ENCODE peak calls at places on chromosomes 11 and 22, in four cellular contexts. R, C, W and F are unnamed samples.

GRCh38 chr22:30694171-30694637 is 470 bp upstream of the OSBP2 start:
- DNase-seq in R (peak), C (peak), W (peak), F (peak)

GRCh38 chr22:49570032-49570848 is 257.4 kb downstream of the BRD1 start:
- DNase-seq in R (peak), C (no peak), W (no peak), F (peak)

GRCh38 chr11:76616676-76617552 is 53.6 kb downstream of the LRRC32 start:
- DNase-seq in R (no peak), C (no peak), W (no peak), F (no peak)

GRCh38 chr11:1195690-1196515 is 27.0 kb upstream of the MUC5B start:
- DNase-seq in R (peak), C (no peak), W (no peak), F (peak)

GRCh38 chr11:31640611-31641010 is 131.0 kb downstream of the ELP4 start:
- DNase-seq in R (no peak), C (no peak), W (no peak), F (no peak)

GRCh38 chr11:61551630-61552029 is 29.2 kb downstream of the SYT7 start:
- DNase-seq in R (no peak), C (peak), W (peak), F (no peak)

GRCh38 chr11:78040691-78041379 is 17.8 kb upstream of the KCTD14 start:
- DNase-seq in R (no peak), C (no peak), W (no peak), F (no peak)

GRCh38 chr11:107044503-107044902 is 26.2 kb upstream of the GUCY1A2 start:
- DNase-seq in R (no peak), C (no peak), W (no peak), F (no peak)

GRCh38 chr22:42760806-42761565 is 40.3 kb upstream of the A4GALT start:
- DNase-seq in R (no peak), C (no peak), W (no peak), F (no peak)

GRCh38 chr11:61028135-61028729 is 56.8 kb downstream of the CD6 start:
- DNase-seq in R (no peak), C (no peak), W (no peak), F (no peak)

GRCh38 chr22:47552541-47553205 is 790.2 kb downstream of the TBC1D22A start:
- DNase-seq in R (no peak), C (no peak), W (no peak), F (no peak)

DNA sequence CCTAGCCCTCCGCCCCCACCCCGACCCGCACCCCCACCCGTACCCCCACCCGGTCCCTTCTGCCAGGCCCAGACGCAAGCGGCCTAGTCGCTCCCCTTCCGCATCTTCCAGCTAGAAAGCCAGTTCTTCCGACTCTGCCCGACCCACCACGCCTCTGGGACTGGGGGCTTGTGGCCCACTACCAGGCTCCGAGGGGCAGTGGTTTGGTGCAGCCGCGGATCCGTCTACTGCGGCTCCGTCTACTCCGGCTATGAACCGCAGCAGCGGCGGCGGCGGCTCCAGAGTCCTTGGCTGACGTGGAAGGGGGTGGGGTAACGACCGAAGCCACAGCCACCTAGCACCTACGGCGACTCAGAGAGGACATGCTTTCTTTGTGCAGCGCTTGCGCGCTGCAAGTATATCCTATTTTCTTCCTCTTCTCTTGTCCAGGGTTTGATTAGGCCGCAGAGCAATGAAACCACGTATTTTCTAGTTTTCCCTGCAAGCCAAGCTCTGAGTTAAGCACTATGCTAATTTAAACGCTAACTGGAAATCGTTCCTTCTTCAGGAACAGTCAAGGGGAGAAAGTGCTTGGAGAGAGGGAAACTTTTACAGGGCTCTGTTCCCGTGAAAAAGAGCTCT is at the start of gene COPB1:
- DNase-seq in R (peak), C (peak), W (peak), F (peak)
- TF ChIP-seq POLR2A in R (peak), C (peak), W (no peak), F (peak)

GRCh38 chr22:41619979-41620645 is 731 bp downstream of the DESI1 start:
- DNase-seq in R (peak), C (no peak), W (peak), F (peak)

GRCh38 chr22:41625577-41625976 is 4.5 kb downstream of the XRCC6 start:
- DNase-seq in R (no peak), C (no peak), W (no peak), F (no peak)

GRCh38 chr22:41620646-41621098 is at the start of gene DESI1:
- DNase-seq in R (no peak), C (no peak), W (no peak), F (no peak)

GRCh38 chr22:41621911-41622179 is 750 bp downstream of the XRCC6 start:
- DNase-seq in R (no peak), C (no peak), W (no peak), F (no peak)

GRCh38 chr22:41621099-41621910 is at the start of gene XRCC6:
- DNase-seq in R (peak), C (peak), W (peak), F (peak)
- TF ChIP-seq POLR2A in R (peak), C (peak), W (peak), F (peak)

DNA sequence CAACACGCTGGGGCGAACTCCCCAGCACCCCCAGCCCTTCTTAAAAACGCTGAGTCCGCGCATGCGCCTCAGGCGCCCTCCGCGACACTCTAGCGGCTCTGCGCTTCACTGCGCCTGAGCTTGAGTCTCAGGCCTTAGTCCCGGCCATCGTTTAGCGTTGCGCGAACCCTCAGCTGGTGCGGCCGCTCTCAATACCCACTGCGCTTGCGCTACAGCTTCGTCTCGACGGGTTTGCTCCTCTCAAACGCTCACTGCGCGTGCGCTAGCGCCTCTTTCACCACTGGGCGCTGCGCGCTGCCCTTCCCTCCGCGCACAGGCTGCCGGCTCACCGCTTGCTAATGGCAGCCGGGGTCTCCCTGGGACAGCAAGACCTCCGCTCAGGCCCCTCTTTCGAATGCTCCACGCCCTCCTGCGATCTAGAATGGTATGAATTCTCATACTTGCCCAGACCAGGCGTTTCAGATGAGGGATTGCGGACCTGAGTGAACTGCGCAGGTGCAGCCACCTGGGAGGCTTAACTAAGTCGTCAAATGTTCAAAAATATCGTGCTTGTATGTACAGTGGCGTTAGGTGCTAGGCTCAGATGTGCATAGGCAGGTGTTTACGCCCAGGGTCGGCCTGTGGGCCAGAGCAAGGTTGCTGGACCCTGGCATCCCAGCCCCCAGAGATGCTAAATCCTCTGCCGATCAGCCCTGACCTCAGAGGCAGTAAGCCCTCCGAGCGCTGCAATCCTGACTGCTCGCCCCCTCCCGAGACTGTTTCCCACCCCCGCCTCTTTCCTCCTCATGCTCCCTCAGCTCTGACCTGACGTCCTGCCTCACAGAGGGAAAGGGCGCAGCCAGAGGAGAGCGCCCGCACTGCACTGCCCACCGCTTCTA is at the start of gene SLC2A11:
- DNase-seq in R (peak), C (peak), W (peak), F (peak)
- TF ChIP-seq POLR2A in R (peak), C (no peak), W (peak), F (peak)

DNA sequence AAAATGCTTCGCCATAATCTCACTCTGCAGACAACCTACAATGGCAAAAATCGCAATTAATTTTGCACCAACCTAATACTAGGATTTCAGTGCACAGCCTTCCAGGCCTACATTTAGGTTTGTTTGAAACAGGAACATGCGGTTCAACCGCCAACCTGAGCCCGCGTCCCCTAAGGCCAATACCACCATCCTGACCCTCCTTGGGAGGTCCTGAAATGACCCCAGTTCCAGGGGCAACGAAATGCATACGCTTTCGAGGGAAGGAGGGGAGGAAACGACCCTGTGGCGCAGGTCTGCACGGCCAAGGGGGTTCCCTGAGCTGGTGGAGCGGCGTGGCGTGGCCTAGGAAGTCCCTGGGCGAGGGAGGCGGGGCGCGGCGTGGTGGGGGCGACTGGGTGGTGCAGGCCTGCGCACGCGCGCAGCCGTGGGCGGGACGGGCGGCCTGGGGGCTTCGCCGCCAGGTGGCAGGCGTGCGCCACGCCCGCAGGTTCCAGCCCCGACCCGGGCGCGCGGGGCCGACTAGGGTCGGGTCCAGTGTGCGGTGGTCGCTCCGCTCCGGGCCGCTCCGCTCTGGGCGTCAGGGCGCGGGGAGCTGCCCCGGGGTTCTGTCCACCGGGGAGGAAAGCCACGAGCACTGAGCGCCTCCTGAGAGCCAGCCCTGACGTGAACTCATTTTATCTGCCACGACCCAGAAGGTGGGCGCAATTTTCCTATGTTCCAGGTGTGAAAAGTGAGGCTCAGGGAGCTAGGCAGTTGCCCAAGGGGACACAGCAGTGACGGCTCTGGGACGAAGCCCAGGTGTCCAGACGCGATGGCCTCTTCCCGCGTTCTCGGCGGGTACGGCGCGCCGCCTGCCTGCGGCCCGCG is 94.2 kb downstream of the SWAP70 start:
- DNase-seq in R (peak), C (peak), W (peak), F (peak)
- TF ChIP-seq POLR2A in R (peak), C (no peak), W (no peak), F (peak)

DNA sequence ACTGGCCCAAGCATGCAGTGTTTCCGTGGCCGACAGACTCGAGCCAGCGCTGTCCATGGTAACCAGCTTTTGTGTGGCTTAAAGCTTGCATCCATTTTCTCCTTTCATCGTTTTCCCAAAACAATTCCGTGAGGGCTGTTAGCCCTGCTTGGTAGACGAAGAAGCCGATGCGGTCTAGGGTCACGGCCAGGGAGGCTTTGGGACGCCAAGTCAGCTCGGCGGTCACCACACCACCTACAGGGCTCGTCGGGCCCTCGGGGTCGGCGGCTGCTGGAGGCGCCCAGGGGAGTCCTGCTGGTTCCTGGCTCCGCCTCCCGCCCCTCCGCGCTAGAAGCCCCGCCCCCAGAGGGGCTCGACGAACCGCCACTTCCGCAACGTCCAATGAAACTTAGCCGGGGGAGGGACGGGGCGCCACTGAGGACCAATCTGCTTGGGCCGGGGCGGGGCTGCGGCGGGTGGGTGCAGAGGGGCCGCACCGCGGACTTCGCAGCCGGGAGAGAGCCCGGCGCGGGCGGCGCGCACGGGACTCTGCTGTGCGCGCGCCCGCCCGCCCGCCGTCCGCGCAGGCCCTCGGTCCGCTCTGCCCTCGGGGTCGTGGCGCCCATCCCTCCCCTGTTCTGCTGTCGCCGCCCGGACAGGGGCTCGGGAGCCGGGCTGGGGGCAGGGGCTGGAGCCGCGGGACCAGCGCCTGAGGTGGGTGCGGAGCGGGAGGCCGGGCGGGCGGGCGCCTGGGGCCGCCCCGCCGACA is at the start of gene TIGD3:
- DNase-seq in R (peak), C (peak), W (peak), F (peak)
- TF ChIP-seq POLR2A in R (peak), C (peak), W (peak), F (peak)

GRCh38 chr11:74749127-74749964 is 697 bp downstream of the RNF169 start:
- DNase-seq in R (peak), C (peak), W (peak), F (no peak)
- TF ChIP-seq POLR2A in R (no peak), C (no peak), W (no peak), F (no peak)

DNA sequence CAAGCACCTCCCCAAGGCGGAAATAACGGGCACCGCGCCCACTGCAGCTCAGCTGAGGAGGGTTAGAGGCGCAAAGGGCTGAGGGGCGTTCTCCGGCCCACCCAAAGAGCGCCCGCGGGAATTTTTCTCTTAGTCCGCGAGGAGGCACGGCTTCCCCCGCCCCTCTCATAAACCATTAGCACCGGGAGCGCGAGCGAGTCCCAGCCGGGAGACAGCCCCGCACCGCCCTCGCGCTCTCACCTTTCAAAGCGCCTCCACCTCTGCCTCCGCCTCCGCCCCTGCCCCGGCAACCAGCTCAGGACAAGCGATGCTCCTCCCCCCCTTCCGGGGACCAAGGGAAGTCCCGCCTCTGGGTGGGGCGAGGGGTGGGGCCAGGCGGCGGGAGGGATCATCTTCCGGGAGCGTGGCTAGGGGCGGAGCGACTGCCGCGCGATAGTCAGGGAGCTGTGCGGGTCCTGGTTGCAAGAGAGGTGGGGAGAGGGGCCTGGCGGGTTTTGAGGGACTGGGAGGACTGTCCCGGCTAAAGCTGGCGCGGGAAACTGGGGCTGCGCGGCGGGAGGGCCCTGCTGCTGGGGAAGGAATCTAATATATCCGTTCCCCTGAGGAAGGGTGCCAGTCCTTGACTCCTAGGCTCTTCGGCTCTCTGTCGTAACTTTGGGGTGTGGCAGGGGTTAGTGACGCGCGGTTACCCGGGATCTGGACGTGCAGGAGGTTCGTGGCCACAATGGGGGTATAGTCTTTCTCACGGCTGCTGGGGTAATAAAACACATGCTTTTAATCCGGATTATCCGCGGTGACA is at the start of the genes CCDC82 and JRKL:
- DNase-seq in R (peak), C (peak), W (peak), F (peak)
- TF ChIP-seq POLR2A in R (no peak), C (peak), W (peak), F (peak)

DNA sequence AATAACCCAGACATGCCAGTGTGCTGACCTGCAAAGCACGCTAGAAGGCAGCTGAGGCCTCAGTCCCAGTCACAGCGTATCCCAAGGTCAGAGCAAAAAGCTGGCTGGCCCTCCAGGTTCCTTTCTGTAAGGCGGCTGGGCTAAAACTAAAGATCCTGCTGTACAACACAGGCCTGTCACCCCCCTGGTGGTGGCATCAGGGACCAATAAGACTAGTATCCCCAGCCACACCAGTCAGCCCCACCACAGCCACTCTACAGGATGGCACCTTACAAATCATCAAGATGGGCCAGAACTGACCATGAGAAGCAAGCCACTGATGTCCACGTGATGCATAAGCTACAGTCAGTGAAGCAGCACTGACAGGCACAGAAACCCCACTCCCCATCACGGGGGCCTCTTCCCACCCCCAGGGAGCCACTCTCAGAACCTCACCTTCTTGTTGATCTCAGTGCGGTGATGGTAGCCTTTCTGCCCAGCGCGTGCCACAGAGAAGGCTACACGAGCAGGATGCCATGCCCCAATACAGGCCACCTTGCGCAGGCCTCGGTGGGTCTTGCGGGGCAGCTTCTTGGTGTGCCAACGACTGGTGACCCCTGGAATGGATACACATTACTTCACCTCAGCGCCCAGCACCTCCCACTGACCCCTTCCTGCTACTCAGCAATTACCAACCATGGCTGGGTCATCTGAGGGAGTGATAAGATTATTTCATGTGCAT is 5.0 kb downstream of the RPL3 start:
- DNase-seq in R (no peak), C (no peak), W (peak), F (no peak)
- TF ChIP-seq POLR2A in R (no peak), C (peak), W (no peak), F (no peak)

GRCh38 chr11:123653405-123653996 is 923 bp downstream of the SCN3B start:
- DNase-seq in R (no peak), C (no peak), W (no peak), F (no peak)

GRCh38 chr11:123650901-123651300 is 3.5 kb downstream of the SCN3B start:
- DNase-seq in R (no peak), C (no peak), W (no peak), F (no peak)

GRCh38 chr11:123659311-123659710 is 4.9 kb upstream of the SCN3B start:
- DNase-seq in R (peak), C (no peak), W (no peak), F (peak)

GRCh38 chr11:123653997-123654565 is 343 bp downstream of the SCN3B start:
- DNase-seq in R (peak), C (peak), W (peak), F (peak)

DNA sequence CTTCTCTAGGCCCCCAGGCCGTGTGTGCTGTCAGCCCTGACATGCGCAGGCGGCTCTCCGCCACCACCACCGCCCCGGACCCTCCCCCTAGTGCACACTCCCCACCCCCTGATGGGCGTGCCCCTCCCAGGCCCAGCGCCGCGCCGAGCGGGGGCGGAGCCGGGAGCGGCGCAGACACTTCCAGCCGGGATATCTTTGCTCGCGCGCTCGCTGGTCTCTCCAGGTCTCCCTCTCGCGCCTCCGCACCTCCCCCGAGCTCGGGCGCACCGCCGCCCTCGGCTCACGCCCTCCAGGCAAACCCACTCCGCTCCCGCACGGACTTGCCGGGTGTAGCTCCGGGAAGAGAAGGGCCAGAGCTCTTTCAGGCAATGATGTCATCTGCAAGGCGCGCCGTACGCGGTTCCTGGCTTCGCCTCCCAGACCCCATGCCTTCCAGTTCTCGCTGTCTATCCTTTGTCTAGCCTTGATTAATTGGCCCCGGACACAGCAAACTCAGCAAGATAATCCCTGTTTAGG is at the start of gene SCN3B:
- DNase-seq in R (peak), C (peak), W (peak), F (peak)
- TF ChIP-seq POLR2A in R (no peak), C (no peak), W (no peak), F (peak)

GRCh38 chr11:72787262-72788104 is 6.4 kb downstream of the STARD10 start:
- DNase-seq in R (peak), C (no peak), W (no peak), F (no peak)
- TF ChIP-seq POLR2A in R (no peak), C (no peak), W (no peak), F (no peak)